ENCODE peak calls at places on chromosome 18, in six cellular contexts. P, U, V, J, W and O are unnamed samples.

GRCh38 chr18:45441110-45441842 is 174.0 kb upstream of the SLC14A2 start:
- DNase-seq in W (no peak), J (no peak), U (no peak), P (no peak), V (no peak), O (no peak)

GRCh38 chr18:12838178-12838634 is 45.8 kb downstream of the PTPN2 start:
- DNase-seq in U (no peak), J (peak; percentile 33), V (no peak), P (peak; percentile 92), W (peak; percentile 81), O (no peak)

GRCh38 chr18:65587491-65587890 is 163.3 kb upstream of the CDH7 start:
- DNase-seq in U (no peak), W (no peak), J (no peak), P (no peak), V (no peak), O (no peak)

GRCh38 chr18:6069539-6069938 is 174.2 kb upstream of the TMEM200C start:
- DNase-seq in P (no peak), W (no peak), J (no peak), U (no peak), V (no peak), O (no peak)

GRCh38 chr18:55382277-55382805 is 205.7 kb downstream of the TCF4 start:
- DNase-seq in V (no peak), J (no peak), U (no peak), P (no peak), W (no peak), O (no peak)

GRCh38 chr18:61502472-61502871 is 169.2 kb downstream of the CDH20 start:
- DNase-seq in J (no peak), U (peak; percentile 35), W (peak; percentile 17), V (no peak), P (peak; percentile 38), O (peak; percentile 70)

GRCh38 chr18:63157293-63158011 is 162.1 kb downstream of the BCL2 start:
- DNase-seq in J (no peak), W (peak; percentile 51), V (no peak), P (no peak), U (no peak), O (no peak)

GRCh38 chr18:27959101-27959500 is 217.8 kb downstream of the CDH2 start:
- DNase-seq in W (no peak), J (no peak), V (no peak), P (no peak), U (no peak), O (no peak)

GRCh38 chr18:48388478-48388877 is 20.7 kb downstream of the ZBTB7C start:
- DNase-seq in V (no peak), U (no peak), P (peak; percentile 34), J (no peak), W (no peak), O (no peak)

DNA sequence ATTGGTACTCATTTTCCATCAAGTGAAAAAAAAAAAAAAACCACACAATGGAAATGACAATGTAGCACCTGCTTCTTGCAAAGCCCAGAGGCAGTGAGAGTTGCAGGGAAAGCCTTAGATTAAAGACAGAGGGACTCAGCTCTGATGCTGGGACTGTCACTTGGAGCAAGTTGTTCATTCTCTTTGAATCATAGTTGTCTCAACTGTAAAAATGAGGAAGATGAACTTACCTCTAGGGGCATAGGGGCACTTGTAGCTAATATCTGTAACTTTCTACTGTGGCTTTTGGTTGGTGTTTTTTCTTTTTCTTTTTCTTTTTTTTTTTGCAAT is 81.4 kb upstream of the LPIN2 start:
- DNase-seq in W (no peak), P (no peak), U (no peak), V (no peak), J (no peak), O (no peak)
- TF ChIP-seq CTCF in W (no peak), P (no peak), U (no peak), V (no peak), J (no peak), O (no peak)

GRCh38 chr18:34592961-34593382 is 117.1 kb upstream of the DTNA start:
- DNase-seq in U (no peak), J (peak; percentile 78), V (peak; percentile 77), P (no peak), W (peak; percentile 19), O (peak; percentile 63)
- TF ChIP-seq POLR2A in U (no peak), J (no peak), V (peak; percentile 76), P (no peak), W (no peak), O (no peak)

GRCh38 chr18:37280701-37281100 is 284.9 kb downstream of the CELF4 start:
- DNase-seq in P (no peak), J (no peak), V (no peak), U (no peak), W (no peak), O (no peak)
- TF ChIP-seq CTCF in P (no peak), J (no peak), V (no peak), U (no peak), W (no peak), O (no peak)

GRCh38 chr18:74290831-74291770 is 662 bp downstream of the CYB5A start:
- DNase-seq in J (no peak), P (no peak), U (peak; percentile 39), W (peak; percentile 65), V (peak; percentile 64), O (peak; percentile 43)
- TF ChIP-seq POLR2A in J (no peak), P (no peak), U (no peak), W (no peak), V (no peak), O (no peak)

GRCh38 chr18:52348209-52348608 is 8.2 kb downstream of the DCC start:
- DNase-seq in W (no peak), U (no peak), V (no peak), J (no peak), P (peak; percentile 42), O (no peak)
- TF ChIP-seq CTCF in W (peak; percentile 28), U (peak; percentile 39), V (no peak), J (no peak), P (no peak), O (no peak)

GRCh38 chr18:3451989-3452749 is 2.2 kb downstream of the TGIF1 start:
- DNase-seq in U (no peak), V (peak; percentile 82), P (peak; percentile 71), W (peak; percentile 78), J (peak; percentile 58), O (peak; percentile 66)

GRCh38 chr18:3455090-3455640 is 5.2 kb downstream of the TGIF1 start:
- DNase-seq in P (no peak), U (no peak), J (no peak), V (no peak), W (no peak), O (no peak)

GRCh38 chr18:3452750-3453539 is 3.0 kb downstream of the TGIF1 start:
- DNase-seq in P (peak; percentile 47), W (peak; percentile 37), U (no peak), V (no peak), J (no peak), O (no peak)

GRCh38 chr18:3454365-3455089 is 4.6 kb downstream of the TGIF1 start:
- DNase-seq in V (peak; percentile 37), U (no peak), W (peak; percentile 39), J (no peak), P (peak; percentile 80), O (peak; percentile 71)

DNA sequence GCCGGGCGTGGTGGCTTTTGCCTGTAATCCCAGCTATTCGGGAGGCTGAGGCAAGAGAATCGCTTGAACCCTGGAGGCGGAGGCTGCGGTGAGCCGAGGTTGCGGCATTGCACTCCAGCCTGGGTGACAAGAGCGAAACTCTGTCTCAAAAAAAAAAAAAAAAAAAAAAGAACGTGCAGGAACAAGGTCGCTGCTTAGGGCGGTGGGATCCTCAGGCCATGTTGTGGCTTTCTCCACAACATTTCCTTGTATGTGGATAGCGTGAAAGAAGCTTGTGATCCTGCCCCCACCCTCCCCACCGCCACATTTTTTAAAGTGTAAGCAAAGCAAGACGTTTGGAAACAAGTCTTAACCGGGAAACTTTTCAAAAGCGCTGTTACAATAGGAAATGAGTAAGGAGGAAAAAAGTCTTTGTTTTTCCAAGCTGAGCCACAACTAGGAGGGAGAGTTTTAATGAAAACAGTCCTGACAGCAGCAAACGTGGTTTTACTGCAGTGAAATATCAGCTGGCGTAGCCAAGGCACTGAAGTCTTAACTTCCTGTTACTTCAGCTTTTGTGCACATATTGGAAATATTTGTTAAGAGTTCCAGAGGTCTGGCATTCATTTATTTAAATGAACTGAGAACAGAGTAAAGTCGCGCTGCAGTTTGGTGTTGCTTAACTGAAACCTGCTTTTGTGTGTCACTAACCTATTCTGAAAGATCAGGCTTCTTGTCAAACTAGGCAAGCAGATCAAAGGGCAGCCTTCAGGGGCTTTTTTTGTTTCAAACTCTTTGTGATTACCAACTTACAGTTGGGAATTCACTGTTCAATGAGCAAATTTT is 3.8 kb downstream of the TGIF1 start:
- DNase-seq in U (no peak), W (peak; percentile 55), V (peak; percentile 57), J (peak; percentile 41), P (peak; percentile 76), O (peak; percentile 62)
- TF ChIP-seq POLR2A in U (no peak), W (no peak), V (peak; percentile 54), J (peak; percentile 21), P (no peak), O (no peak)

GRCh38 chr18:75730249-75730648 is 302.7 kb upstream of the SMIM21 start:
- DNase-seq in V (no peak), W (no peak), J (no peak), P (no peak), U (no peak), O (no peak)

GRCh38 chr18:75728621-75729020 is 301.1 kb upstream of the SMIM21 start:
- DNase-seq in V (no peak), W (no peak), J (no peak), P (no peak), U (no peak), O (no peak)

GRCh38 chr18:75727479-75727878 is 300.0 kb upstream of the SMIM21 start:
- DNase-seq in J (peak; percentile 37), W (peak; percentile 14), P (peak; percentile 19), U (peak; percentile 21), V (peak; percentile 56), O (peak; percentile 86)
- TF ChIP-seq CTCF in J (peak; percentile 43), W (no peak), P (peak; percentile 29), U (peak; percentile 67), V (peak; percentile 63), O (peak; percentile 43)

GRCh38 chr18:79517322-79517721 is 121.6 kb downstream of the NFATC1 start:
- DNase-seq in J (no peak), P (no peak), V (no peak), U (no peak), W (no peak), O (peak; percentile 8)
- TF ChIP-seq POLR2A in J (no peak), P (no peak), V (no peak), U (no peak), W (no peak), O (no peak)